ENCODE peak calls at places on chromosomes 2 and 18, in eight cellular contexts. X is neuronal stem cell, G is A549, K is mesendoderm, Q is fibroblast of lung, Y is mammary epithelial cell, V is H1, O is GM23248. U is an unnamed sample.

GRCh38 chr2:32962652-32963051 is 15.9 kb downstream of the LTBP1 start:
- DNase-seq in G (no peak), Q (no peak), X (no peak), V (no peak), Y (no peak), O (no peak), K (no peak), U (no peak)

GRCh38 chr18:33573193-33573592 is 4.8 kb upstream of the ASXL3 start:
- DNase-seq in X (no peak), K (no peak), Q (no peak), Y (no peak), O (no peak), V (no peak), G (no peak), U (no peak)

GRCh38 chr18:38759457-38759856 is 1193.9 kb upstream of the CELF4 start:
- DNase-seq in G (no peak), K (no peak), Q (no peak), O (no peak), X (no peak), V (no peak), Y (peak), U (no peak)

GRCh38 chr18:63511285-63511684 is 30.9 kb upstream of the SERPINB12 start:
- DNase-seq in V (peak), X (peak), Q (peak), Y (no peak), G (peak), K (peak), O (no peak), U (peak)

GRCh38 chr18:21134895-21135294 is 23.3 kb upstream of the ROCK1 start:
- DNase-seq in K (no peak), Q (peak), G (no peak), Y (peak), O (peak), V (no peak), X (no peak), U (peak)

GRCh38 chr2:59025157-59025757 is 784.1 kb upstream of the FANCL start:
- DNase-seq in O (peak), X (peak), Y (peak), K (peak), V (peak), G (no peak), Q (peak), U (peak)

GRCh38 chr2:13652531-13653313 is 936.0 kb downstream of the TRIB2 start:
- DNase-seq in Y (peak), K (peak), X (no peak), O (peak), Q (peak), G (no peak), V (no peak), U (no peak)

GRCh38 chr2:120735750-120736170 is at the start of gene GLI2:
- DNase-seq in K (peak), O (peak), V (peak), G (peak), Q (peak), Y (peak), X (peak), U (peak)

GRCh38 chr2:157363612-157364101 is 38.0 kb upstream of the ERMN start:
- DNase-seq in V (no peak), G (no peak), O (peak), Q (no peak), Y (peak), K (no peak), X (no peak), U (no peak)

GRCh38 chr2:28327596-28327962 is 65.1 kb upstream of the FOSL2 start:
- DNase-seq in Q (no peak), O (no peak), V (no peak), Y (no peak), X (no peak), K (no peak), G (no peak), U (no peak)

GRCh38 chr2:119591523-119591922 is 47.3 kb downstream of the CFAP221 start:
- DNase-seq in G (no peak), X (no peak), Q (no peak), K (no peak), O (no peak), Y (no peak), V (no peak), U (no peak)

GRCh38 chr2:121287956-121288355 is 3.0 kb upstream of the TFCP2L1 start:
- DNase-seq in O (no peak), X (no peak), K (no peak), G (no peak), V (no peak), Q (no peak), Y (no peak), U (no peak)

GRCh38 chr2:11030909-11031308 is 119.2 kb downstream of the KCNF1 start:
- DNase-seq in X (no peak), Y (no peak), K (no peak), Q (no peak), V (no peak), O (no peak), G (no peak), U (no peak)

GRCh38 chr2:58101500-58101899 is 54.9 kb downstream of the VRK2 start:
- DNase-seq in Y (no peak), X (no peak), V (no peak), K (no peak), O (no peak), Q (peak), G (no peak), U (no peak)

GRCh38 chr2:121944072-121944829 is 188.8 kb downstream of the TSN start:
- DNase-seq in O (peak), V (no peak), Q (peak), G (peak), K (no peak), X (no peak), Y (peak), U (no peak)

GRCh38 chr2:100211517-100211916 is 69.1 kb upstream of the AFF3 start:
- DNase-seq in G (no peak), X (no peak), K (peak), V (no peak), Y (no peak), Q (no peak), O (no peak), U (no peak)

GRCh38 chr2:160371251-160372009 is 122.2 kb downstream of the RBMS1 start:
- DNase-seq in Y (no peak), Q (peak), X (no peak), V (no peak), O (peak), K (peak), G (no peak), U (no peak)

GRCh38 chr2:176552456-176553135 is 283.4 kb downstream of the MTX2 start:
- DNase-seq in X (no peak), Y (peak), O (peak), G (no peak), V (no peak), K (no peak), Q (peak), U (no peak)

GRCh38 chr18:52582516-52582915 is 242.5 kb downstream of the DCC start:
- DNase-seq in X (no peak), Y (no peak), V (no peak), K (peak), G (no peak), Q (no peak), O (no peak), U (no peak)

GRCh38 chr2:190607014-190607597 is 41.8 kb upstream of the NAB1 start:
- DNase-seq in Q (peak), V (no peak), X (no peak), K (no peak), Y (no peak), O (peak), G (no peak), U (peak)

GRCh38 chr2:207419331-207419730 is 110.4 kb upstream of the CREB1 start:
- DNase-seq in Q (no peak), V (no peak), Y (no peak), O (no peak), G (no peak), X (no peak), K (no peak), U (no peak)

GRCh38 chr2:43006834-43007543 is 214.6 kb upstream of the HAAO start:
- DNase-seq in Q (no peak), O (no peak), V (no peak), G (no peak), Y (no peak), X (no peak), K (no peak), U (no peak)

GRCh38 chr18:47815486-47816270 is 114.8 kb downstream of the SMAD2 start:
- DNase-seq in G (no peak), X (no peak), O (no peak), K (peak), V (no peak), Y (no peak), Q (peak), U (peak)

GRCh38 chr2:42339191-42339912 is 21.7 kb downstream of the COX7A2L start:
- DNase-seq in Y (no peak), Q (no peak), G (no peak), K (peak), X (no peak), V (no peak), O (peak), U (no peak)

GRCh38 chr2:144444418-144444817 is 75.5 kb downstream of the ZEB2 start:
- DNase-seq in K (peak), Y (no peak), G (no peak), Q (no peak), O (no peak), V (no peak), X (no peak), U (no peak)

GRCh38 chr2:29201979-29202378 is 86.8 kb downstream of the CLIP4 start:
- DNase-seq in G (no peak), X (no peak), K (peak), O (no peak), Y (no peak), V (no peak), Q (no peak), U (no peak)

GRCh38 chr2:120995656-120996190 is 260.1 kb downstream of the GLI2 start:
- DNase-seq in O (no peak), X (no peak), V (no peak), Q (no peak), Y (no peak), G (no peak), K (no peak), U (no peak)

GRCh38 chr2:29966256-29966655 is 44.9 kb upstream of the ALK start:
- DNase-seq in V (no peak), G (no peak), Q (no peak), Y (peak), X (no peak), K (no peak), O (no peak), U (no peak)

GRCh38 chr2:108611021-108611420 is 76.8 kb downstream of the LIMS1 start:
- DNase-seq in Y (no peak), G (no peak), Q (no peak), O (no peak), X (no peak), K (no peak), V (no peak), U (no peak)

GRCh38 chr2:12303181-12304030 is 413.3 kb upstream of the TRIB2 start:
- DNase-seq in X (no peak), G (no peak), K (no peak), Y (no peak), Q (peak), V (no peak), O (peak), U (peak)

GRCh38 chr18:13159579-13159978 is 59.0 kb upstream of the LDLRAD4 start:
- DNase-seq in X (peak), Y (peak), V (no peak), Q (peak), K (peak), O (peak), G (peak), U (no peak)
- H3K4me2 ChIP-seq in X (no peak), Y (peak), V (no peak), Q (peak), K (no peak), O (peak), G (no peak), U (peak)

DNA sequence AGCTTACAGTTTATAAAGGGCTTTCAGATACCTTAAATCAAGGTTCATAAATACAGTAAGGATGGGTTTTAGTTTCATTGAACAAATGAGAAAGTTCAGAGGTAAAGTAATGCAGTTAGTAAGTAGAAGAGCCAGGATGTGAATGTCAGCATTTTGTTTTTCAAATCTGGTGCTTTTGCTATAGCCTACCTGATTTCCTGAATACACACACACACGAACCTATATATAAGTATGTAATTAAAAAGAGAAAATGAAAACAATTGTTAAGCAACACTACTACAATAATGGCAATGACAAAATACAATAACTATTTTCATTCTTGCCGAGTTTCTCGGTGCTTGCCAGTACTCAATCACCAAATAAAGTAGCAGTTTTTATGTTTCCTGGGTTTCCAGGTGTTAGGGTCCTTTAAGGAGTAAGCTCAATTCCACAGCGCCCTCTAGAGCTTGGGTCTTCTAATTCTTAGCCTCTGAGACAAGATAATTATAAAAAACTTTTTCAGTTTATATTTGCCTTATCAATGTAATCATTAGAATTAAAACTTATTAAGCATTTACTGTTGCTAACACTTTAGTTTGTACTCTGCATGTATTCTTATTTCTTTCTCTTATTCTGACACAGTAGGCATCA is 512.9 kb upstream of the ACVR2A start:
- DNase-seq in X (peak), Q (peak), O (peak), V (no peak), Y (peak), K (peak), G (no peak), U (no peak)
- H3K4me2 ChIP-seq in X (no peak), Q (no peak), O (peak), V (no peak), Y (no peak), K (no peak), G (no peak), U (no peak)

DNA sequence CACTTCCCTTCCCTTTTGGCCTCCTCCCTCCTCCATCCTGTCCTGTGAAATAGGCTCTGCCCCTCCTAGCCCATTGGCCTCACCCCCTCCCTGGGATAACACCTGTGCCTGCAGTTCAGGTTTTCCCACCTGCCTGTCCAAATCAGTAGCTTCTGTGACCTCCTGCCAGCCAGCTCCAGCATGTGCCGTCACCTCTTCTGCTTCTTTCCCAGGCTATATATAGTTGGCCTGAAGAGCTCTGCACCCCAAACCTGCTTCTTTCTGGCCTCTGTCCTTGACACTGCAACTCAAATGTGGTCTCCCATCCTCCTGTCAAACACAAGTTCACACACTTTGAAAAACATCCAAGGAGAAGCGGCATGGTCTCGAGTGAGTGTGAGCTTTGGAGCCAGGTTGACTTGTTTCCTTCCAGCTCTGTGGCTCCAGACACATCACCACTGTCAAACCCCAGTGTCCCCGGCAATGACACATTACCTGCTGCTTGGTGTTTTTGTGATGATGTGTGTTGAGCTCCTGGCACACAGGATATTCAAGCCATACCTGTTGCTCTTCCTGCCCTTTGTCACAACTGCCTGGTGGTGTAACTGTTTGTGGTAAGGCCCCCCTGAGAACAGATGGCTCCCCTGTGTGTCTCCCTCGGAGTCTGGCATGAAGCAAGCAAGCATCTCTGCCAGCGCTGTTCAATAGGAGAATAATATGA is 143.6 kb upstream of the DAPL1 start:
- DNase-seq in O (no peak), V (no peak), Y (no peak), Q (no peak), X (no peak), G (no peak), K (no peak), U (no peak)
- H3K4me2 ChIP-seq in O (no peak), V (no peak), Y (no peak), Q (no peak), X (no peak), G (no peak), K (no peak), U (no peak)

GRCh38 chr2:96150791-96151594 is 5.8 kb upstream of the DUSP2 start:
- DNase-seq in Y (no peak), Q (no peak), G (no peak), K (no peak), X (no peak), O (no peak), V (no peak), U (no peak)
- H3K4me2 ChIP-seq in Y (no peak), Q (no peak), G (no peak), K (no peak), X (no peak), O (no peak), V (no peak), U (no peak)

GRCh38 chr2:60481257-60481656 is 72.2 kb downstream of the BCL11A start:
- DNase-seq in G (no peak), V (no peak), O (no peak), Q (no peak), Y (no peak), K (no peak), X (no peak), U (no peak)
- H3K4me2 ChIP-seq in G (no peak), V (no peak), O (no peak), Q (no peak), Y (no peak), K (no peak), X (no peak), U (no peak)

GRCh38 chr18:79962311-79962710 is 2.1 kb upstream of the HSBP1L1 start:
- DNase-seq in K (no peak), G (no peak), Y (peak), X (no peak), Q (peak), O (peak), V (no peak), U (peak)
- H3K4me2 ChIP-seq in K (no peak), G (no peak), Y (peak), X (no peak), Q (no peak), O (peak), V (no peak), U (peak)

GRCh38 chr2:66447676-66448075 is 12.8 kb downstream of the MEIS1 start:
- DNase-seq in O (peak), X (no peak), K (no peak), Q (no peak), Y (no peak), G (no peak), V (no peak), U (no peak)

GRCh38 chr2:66445781-66446177 is 10.9 kb downstream of the MEIS1 start:
- DNase-seq in X (no peak), Q (no peak), K (peak), V (no peak), O (peak), G (no peak), Y (no peak), U (no peak)

GRCh38 chr2:66446178-66446860 is 11.4 kb downstream of the MEIS1 start:
- DNase-seq in K (peak), G (no peak), X (no peak), Y (no peak), V (no peak), Q (peak), O (peak), U (no peak)

GRCh38 chr2:66448592-66448991 is 13.7 kb downstream of the MEIS1 start:
- DNase-seq in K (no peak), Q (no peak), X (no peak), O (no peak), Y (no peak), G (no peak), V (no peak), U (no peak)

DNA sequence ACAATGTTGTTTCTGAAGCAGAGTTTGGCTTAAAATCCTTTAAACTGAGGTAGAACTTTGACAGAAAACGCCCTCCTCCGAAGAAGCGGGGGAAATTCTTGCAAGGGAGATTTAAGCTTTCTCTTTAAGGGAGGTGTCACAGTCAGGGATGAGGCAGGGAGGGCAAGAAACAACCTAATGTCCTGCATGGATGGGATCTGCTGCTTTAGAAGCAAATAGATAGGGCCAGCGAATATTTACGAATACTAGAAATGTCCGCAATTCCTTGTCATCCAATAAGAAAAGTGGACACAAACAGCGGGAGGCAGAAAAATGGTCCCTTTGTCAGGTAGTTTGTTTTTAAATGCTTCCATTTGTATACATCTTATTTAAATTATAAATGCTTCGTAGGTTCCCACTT is 12.0 kb downstream of the MEIS1 start:
- DNase-seq in Y (no peak), O (no peak), X (no peak), G (no peak), V (no peak), K (no peak), Q (no peak), U (no peak)
- H3K4me2 ChIP-seq in Y (no peak), O (peak), X (peak), G (no peak), V (peak), K (peak), Q (peak), U (no peak)

U was measured in PC-9.